ENCODE peak calls at places on chromosomes 6 and 20, in eight cellular contexts. W is nucleus accumbens; R is brain microvascular endothelial cell; V is osteocyte; E is RCC 7860; K is ACHN; J is activated CD8-positive, alpha-beta memory T cell treated with anti-CD3 and anti-CD28 coated beads for 1 hour; O is heart left ventricle. F is an unnamed sample.

GRCh38 chr6:145032562-145032961 is 702.8 kb downstream of the EPM2A start:
- DNase-seq in R (no peak), E (no peak), W (no peak), O (no peak), K (no peak), J (no peak), V (no peak), F (no peak)

GRCh38 chr20:8790442-8791074 is 278.3 kb upstream of the PLCB4 start:
- DNase-seq in W (no peak), O (peak), R (peak), E (peak), V (no peak), J (no peak), K (peak), F (no peak)

GRCh38 chr6:20811112-20811746 is 277.0 kb downstream of the CDKAL1 start:
- DNase-seq in K (peak), R (peak), J (no peak), O (no peak), E (peak), W (no peak), V (no peak), F (no peak)

GRCh38 chr6:18528084-18528743 is 141.1 kb downstream of the RNF144B start:
- DNase-seq in W (no peak), O (no peak), K (peak), R (no peak), J (no peak), E (peak), V (no peak), F (no peak)

GRCh38 chr6:124783344-124783743 is 178.9 kb upstream of the RNF217 start:
- DNase-seq in K (no peak), W (no peak), O (no peak), E (no peak), J (no peak), R (no peak), V (no peak), F (no peak)

GRCh38 chr6:90175627-90176538 is 120.8 kb downstream of the BACH2 start:
- DNase-seq in W (no peak), O (no peak), K (no peak), R (no peak), J (no peak), E (no peak), V (no peak), F (no peak)

GRCh38 chr6:137738197-137738596 is 128.9 kb upstream of the TNFAIP3 start:
- DNase-seq in W (no peak), E (peak), R (peak), K (no peak), V (no peak), J (no peak), O (no peak), F (no peak)

GRCh38 chr6:111484655-111484974 is 1.6 kb upstream of the REV3L start:
- DNase-seq in O (no peak), J (no peak), E (peak), V (no peak), R (no peak), W (no peak), K (peak), F (no peak)

GRCh38 chr6:132236744-132237143 is 164.5 kb downstream of the MOXD1 start:
- DNase-seq in O (no peak), J (no peak), V (no peak), K (no peak), W (no peak), R (peak), E (no peak), F (no peak)

GRCh38 chr6:108074057-108074358 is 533 bp downstream of the OSTM1 start:
- DNase-seq in V (no peak), W (no peak), K (peak), O (no peak), J (peak), E (no peak), R (no peak), F (no peak)

GRCh38 chr20:37816726-37817125 is 86.2 kb upstream of the VSTM2L start:
- DNase-seq in K (no peak), R (no peak), E (no peak), J (no peak), V (no peak), W (no peak), O (no peak), F (no peak)

GRCh38 chr6:72619883-72620696 is 1.8 kb upstream of the KCNQ5 start:
- DNase-seq in J (peak), O (peak), W (peak), K (no peak), V (no peak), E (no peak), R (peak), F (peak)

GRCh38 chr6:95548188-95548837 is 29.0 kb upstream of the MANEA start:
- DNase-seq in V (no peak), K (no peak), W (no peak), J (no peak), E (no peak), R (no peak), O (no peak), F (no peak)

GRCh38 chr6:111418971-111419693 is 63.9 kb downstream of the REV3L start:
- DNase-seq in K (peak), J (no peak), V (no peak), W (no peak), O (no peak), R (peak), E (peak), F (no peak)

GRCh38 chr6:11025911-11026635 is 18.0 kb downstream of the ELOVL2 start:
- DNase-seq in W (no peak), R (no peak), J (no peak), E (no peak), O (no peak), K (no peak), V (no peak), F (no peak)

GRCh38 chr6:10369896-10370295 is 45.0 kb downstream of the TFAP2A start:
- DNase-seq in V (no peak), W (no peak), J (no peak), K (no peak), E (no peak), O (no peak), R (no peak), F (no peak)

GRCh38 chr6:37190159-37190535 is 20.2 kb downstream of the PIM1 start:
- DNase-seq in J (no peak), E (peak), W (no peak), R (peak), K (no peak), V (no peak), O (no peak), F (no peak)

GRCh38 chr20:10060223-10060622 is 25.4 kb downstream of the ANKEF1 start:
- DNase-seq in R (no peak), V (no peak), K (no peak), W (no peak), E (no peak), J (no peak), O (no peak), F (no peak)

GRCh38 chr6:37170273-37171140 is 555 bp downstream of the PIM1 start:
- DNase-seq in O (peak), W (no peak), K (peak), R (peak), J (no peak), E (peak), V (peak), F (no peak)

GRCh38 chr6:34523441-34524206 is 32.5 kb downstream of the SPDEF start:
- DNase-seq in K (no peak), R (no peak), W (no peak), J (no peak), E (no peak), O (no peak), V (no peak), F (no peak)

F was measured in C1 segment of cervical spinal cord.